ENCODE peak calls at places on chromosomes 11 and 22, in six cellular contexts. One of them, this sample, is unnamed.

GRCh38 chr11:47992959-47993820 is 12.8 kb downstream of the PTPRJ start:
- DNase-seq in Daoy: peak
- DNase-seq in HS-5: peak
- DNase-seq in activated effector memory CD4-positive, alpha-beta T cell treated with Interleukin-2 at 50 U/mL for 16 hours: no peak
- DNase-seq in left lung: no peak
- DNase-seq in endothelial cell: no peak
- DNase-seq in this sample: no peak

GRCh38 chr11:125289419-125290088 is 125.0 kb downstream of the PKNOX2 start:
- DNase-seq in activated effector memory CD4-positive, alpha-beta T cell treated with Interleukin-2 at 50 U/mL for 16 hours: no peak
- DNase-seq in HS-5: no peak
- DNase-seq in left lung: no peak
- DNase-seq in Daoy: peak
- DNase-seq in endothelial cell: no peak
- DNase-seq in this sample: no peak

GRCh38 chr11:995752-996420 is 40.6 kb downstream of the MUC6 start:
- DNase-seq in Daoy: peak
- DNase-seq in activated effector memory CD4-positive, alpha-beta T cell treated with Interleukin-2 at 50 U/mL for 16 hours: no peak
- DNase-seq in HS-5: no peak
- DNase-seq in endothelial cell: no peak
- DNase-seq in left lung: no peak
- DNase-seq in this sample: no peak

GRCh38 chr22:39090426-39091064 is 6.5 kb upstream of the APOBEC3H start:
- DNase-seq in HS-5: no peak
- DNase-seq in endothelial cell: no peak
- DNase-seq in left lung: no peak
- DNase-seq in activated effector memory CD4-positive, alpha-beta T cell treated with Interleukin-2 at 50 U/mL for 16 hours: peak
- DNase-seq in Daoy: peak
- DNase-seq in this sample: no peak

GRCh38 chr11:80782135-80782885 is 1341.5 kb upstream of the TENM4 start:
- DNase-seq in left lung: no peak
- DNase-seq in Daoy: no peak
- DNase-seq in activated effector memory CD4-positive, alpha-beta T cell treated with Interleukin-2 at 50 U/mL for 16 hours: no peak
- DNase-seq in HS-5: no peak
- DNase-seq in endothelial cell: no peak
- DNase-seq in this sample: no peak

GRCh38 chr11:14119357-14119756 is 156.8 kb downstream of the SPON1 start:
- DNase-seq in Daoy: peak
- DNase-seq in left lung: no peak
- DNase-seq in endothelial cell: no peak
- DNase-seq in activated effector memory CD4-positive, alpha-beta T cell treated with Interleukin-2 at 50 U/mL for 16 hours: no peak
- DNase-seq in HS-5: no peak
- DNase-seq in this sample: no peak

GRCh38 chr22:23779083-23779482 is 6.4 kb downstream of the MMP11 start:
- DNase-seq in Daoy: no peak
- DNase-seq in activated effector memory CD4-positive, alpha-beta T cell treated with Interleukin-2 at 50 U/mL for 16 hours: no peak
- DNase-seq in HS-5: no peak
- DNase-seq in endothelial cell: no peak
- DNase-seq in left lung: no peak
- DNase-seq in this sample: no peak

GRCh38 chr11:63869171-63869591 is 30.3 kb downstream of the MARK2 start:
- DNase-seq in activated effector memory CD4-positive, alpha-beta T cell treated with Interleukin-2 at 50 U/mL for 16 hours: no peak
- DNase-seq in endothelial cell: no peak
- DNase-seq in left lung: no peak
- DNase-seq in HS-5: no peak
- DNase-seq in Daoy: no peak
- DNase-seq in this sample: no peak

GRCh38 chr11:28110839-28111235 is 2.6 kb downstream of the METTL15 start:
- DNase-seq in activated effector memory CD4-positive, alpha-beta T cell treated with Interleukin-2 at 50 U/mL for 16 hours: no peak
- DNase-seq in Daoy: no peak
- DNase-seq in left lung: no peak
- DNase-seq in HS-5: no peak
- DNase-seq in endothelial cell: no peak
- DNase-seq in this sample: no peak

GRCh38 chr11:6817668-6818067 is 18.2 kb upstream of the OR6A2 start:
- DNase-seq in endothelial cell: no peak
- DNase-seq in HS-5: no peak
- DNase-seq in left lung: no peak
- DNase-seq in activated effector memory CD4-positive, alpha-beta T cell treated with Interleukin-2 at 50 U/mL for 16 hours: no peak
- DNase-seq in Daoy: no peak
- DNase-seq in this sample: no peak

GRCh38 chr11:36075053-36075452 is 131.2 kb downstream of the LDLRAD3 start:
- DNase-seq in Daoy: peak
- DNase-seq in left lung: no peak
- DNase-seq in activated effector memory CD4-positive, alpha-beta T cell treated with Interleukin-2 at 50 U/mL for 16 hours: no peak
- DNase-seq in HS-5: peak
- DNase-seq in endothelial cell: no peak
- DNase-seq in this sample: no peak

GRCh38 chr11:94132152-94132558 is 3.5 kb downstream of the PANX1 start:
- DNase-seq in Daoy: peak
- DNase-seq in activated effector memory CD4-positive, alpha-beta T cell treated with Interleukin-2 at 50 U/mL for 16 hours: no peak
- DNase-seq in HS-5: peak
- DNase-seq in left lung: no peak
- DNase-seq in endothelial cell: no peak
- DNase-seq in this sample: no peak

GRCh38 chr11:23310276-23310675 is 450.0 kb upstream of the CCDC179 start:
- DNase-seq in left lung: no peak
- DNase-seq in activated effector memory CD4-positive, alpha-beta T cell treated with Interleukin-2 at 50 U/mL for 16 hours: no peak
- DNase-seq in Daoy: no peak
- DNase-seq in endothelial cell: no peak
- DNase-seq in HS-5: no peak
- DNase-seq in this sample: no peak

GRCh38 chr11:17638311-17638710 is 81.1 kb upstream of the MYOD1 start:
- DNase-seq in activated effector memory CD4-positive, alpha-beta T cell treated with Interleukin-2 at 50 U/mL for 16 hours: no peak
- DNase-seq in left lung: peak
- DNase-seq in endothelial cell: no peak
- DNase-seq in HS-5: no peak
- DNase-seq in Daoy: no peak
- DNase-seq in this sample: no peak

GRCh38 chr11:8905528-8906165 is 5.3 kb upstream of the AKIP1 start:
- DNase-seq in HS-5: peak
- DNase-seq in endothelial cell: no peak
- DNase-seq in activated effector memory CD4-positive, alpha-beta T cell treated with Interleukin-2 at 50 U/mL for 16 hours: no peak
- DNase-seq in Daoy: peak
- DNase-seq in left lung: no peak
- DNase-seq in this sample: no peak

GRCh38 chr11:64119748-64120147 is 46.2 kb downstream of the MACROD1 start:
- DNase-seq in left lung: no peak
- DNase-seq in activated effector memory CD4-positive, alpha-beta T cell treated with Interleukin-2 at 50 U/mL for 16 hours: no peak
- DNase-seq in Daoy: no peak
- DNase-seq in HS-5: no peak
- DNase-seq in endothelial cell: no peak
- DNase-seq in this sample: no peak

GRCh38 chr11:18016789-18017188 is 3.9 kb upstream of the SERGEF start:
- DNase-seq in left lung: no peak
- DNase-seq in activated effector memory CD4-positive, alpha-beta T cell treated with Interleukin-2 at 50 U/mL for 16 hours: no peak
- DNase-seq in endothelial cell: no peak
- DNase-seq in HS-5: no peak
- DNase-seq in Daoy: no peak
- DNase-seq in this sample: no peak

GRCh38 chr22:38353701-38354100 is 36.5 kb upstream of the CSNK1E start:
- DNase-seq in left lung: no peak
- DNase-seq in HS-5: no peak
- DNase-seq in activated effector memory CD4-positive, alpha-beta T cell treated with Interleukin-2 at 50 U/mL for 16 hours: no peak
- DNase-seq in Daoy: no peak
- DNase-seq in endothelial cell: no peak
- DNase-seq in this sample: no peak

GRCh38 chr11:60310407-60310998 is 16.6 kb upstream of the MS4A6E start:
- DNase-seq in activated effector memory CD4-positive, alpha-beta T cell treated with Interleukin-2 at 50 U/mL for 16 hours: no peak
- DNase-seq in HS-5: no peak
- DNase-seq in left lung: no peak
- DNase-seq in Daoy: no peak
- DNase-seq in endothelial cell: no peak
- DNase-seq in this sample: no peak

GRCh38 chr11:63609536-63609935 is 4.7 kb downstream of the PLAAT3 start:
- DNase-seq in HS-5: no peak
- DNase-seq in endothelial cell: no peak
- DNase-seq in left lung: no peak
- DNase-seq in Daoy: peak
- DNase-seq in activated effector memory CD4-positive, alpha-beta T cell treated with Interleukin-2 at 50 U/mL for 16 hours: no peak
- DNase-seq in this sample: no peak

GRCh38 chr22:38860291-38861169 is 11.5 kb downstream of the CBX6 start:
- DNase-seq in Daoy: no peak
- DNase-seq in HS-5: no peak
- DNase-seq in endothelial cell: no peak
- DNase-seq in activated effector memory CD4-positive, alpha-beta T cell treated with Interleukin-2 at 50 U/mL for 16 hours: no peak
- DNase-seq in left lung: no peak
- DNase-seq in this sample: no peak

GRCh38 chr22:22197993-22198402 is 46.6 kb upstream of the VPREB1 start:
- DNase-seq in endothelial cell: no peak
- DNase-seq in HS-5: no peak
- DNase-seq in left lung: no peak
- DNase-seq in Daoy: no peak
- DNase-seq in activated effector memory CD4-positive, alpha-beta T cell treated with Interleukin-2 at 50 U/mL for 16 hours: no peak
- DNase-seq in this sample: no peak

GRCh38 chr11:71499546-71499945 is 27.5 kb upstream of the KRTAP5-7 start:
- DNase-seq in endothelial cell: no peak
- DNase-seq in left lung: no peak
- DNase-seq in Daoy: peak
- DNase-seq in activated effector memory CD4-positive, alpha-beta T cell treated with Interleukin-2 at 50 U/mL for 16 hours: no peak
- DNase-seq in HS-5: no peak
- DNase-seq in this sample: no peak

GRCh38 chr22:29689872-29690213 is 30.0 kb upstream of the CABP7 start:
- DNase-seq in Daoy: no peak
- DNase-seq in endothelial cell: peak
- DNase-seq in activated effector memory CD4-positive, alpha-beta T cell treated with Interleukin-2 at 50 U/mL for 16 hours: peak
- DNase-seq in left lung: peak
- DNase-seq in HS-5: no peak
- DNase-seq in this sample: peak

GRCh38 chr11:14075118-14075601 is 112.6 kb downstream of the SPON1 start:
- DNase-seq in HS-5: no peak
- DNase-seq in Daoy: peak
- DNase-seq in left lung: no peak
- DNase-seq in endothelial cell: no peak
- DNase-seq in activated effector memory CD4-positive, alpha-beta T cell treated with Interleukin-2 at 50 U/mL for 16 hours: peak
- DNase-seq in this sample: no peak

GRCh38 chr22:47038206-47038835 is 275.9 kb downstream of the TBC1D22A start:
- DNase-seq in activated effector memory CD4-positive, alpha-beta T cell treated with Interleukin-2 at 50 U/mL for 16 hours: no peak
- DNase-seq in Daoy: no peak
- DNase-seq in endothelial cell: no peak
- DNase-seq in left lung: no peak
- DNase-seq in HS-5: no peak
- DNase-seq in this sample: no peak

This sample was measured in NCI-H2107.